ENCODE peak calls at places on chromosomes 7 and 10, in nine cellular contexts. Z, J, V, U, E, D, R, K and W are unnamed samples.

GRCh38 chr10:113007821-113008220 is 57.8 kb downstream of the TCF7L2 start:
- DNase-seq in Z (no peak), J (peak), V (no peak), U (no peak), E (no peak), D (no peak), R (no peak), K (no peak), W (no peak)

GRCh38 chr7:19378340-19378704 is 233.1 kb upstream of the FERD3L start:
- DNase-seq in Z (no peak), J (peak), V (no peak), U (no peak), E (no peak), D (no peak), R (no peak), K (no peak), W (no peak)

GRCh38 chr7:128030999-128031681 is at the start of gene LRRC4:
- DNase-seq in Z (no peak), J (peak), V (peak), U (no peak), E (no peak), D (peak), R (no peak), K (no peak), W (peak)

GRCh38 chr10:77606751-77607150 is 30.9 kb downstream of the KCNMA1 start:
- DNase-seq in Z (no peak), J (no peak), V (no peak), U (no peak), E (no peak), D (no peak), R (no peak), K (no peak), W (no peak)

GRCh38 chr10:4083509-4084003 is 298.5 kb upstream of the KLF6 start:
- DNase-seq in Z (no peak), J (no peak), V (no peak), U (no peak), E (no peak), D (no peak), R (no peak), K (no peak), W (no peak)

GRCh38 chr7:27917119-27917518 is 177.2 kb downstream of the TAX1BP1 start:
- DNase-seq in Z (no peak), J (no peak), V (no peak), U (no peak), E (no peak), D (no peak), R (no peak), K (peak), W (no peak)

GRCh38 chr10:99658622-99659030 is 683 bp upstream of the ENTPD7 start:
- DNase-seq in Z (peak), J (peak), V (no peak), U (no peak), E (peak), D (peak), R (no peak), K (no peak), W (peak)

GRCh38 chr10:119701861-119702260 is 24.0 kb upstream of the INPP5F start:
- DNase-seq in Z (no peak), J (peak), V (no peak), U (no peak), E (no peak), D (peak), R (no peak), K (no peak), W (no peak)

GRCh38 chr10:73992899-73993788 is 4.8 kb upstream of the VCL start:
- DNase-seq in Z (no peak), J (peak), V (no peak), U (no peak), E (no peak), D (no peak), R (peak), K (no peak), W (no peak)

GRCh38 chr7:149727541-149728476 is 45.6 kb downstream of the ZNF467 start:
- DNase-seq in Z (no peak), J (no peak), V (no peak), U (no peak), E (no peak), D (no peak), R (no peak), K (no peak), W (no peak)

GRCh38 chr7:149210551-149210950 is 15.2 kb downstream of the ZNF282 start:
- DNase-seq in Z (no peak), J (no peak), V (no peak), U (no peak), E (no peak), D (no peak), R (no peak), K (no peak), W (no peak)

GRCh38 chr10:75678527-75678926 is 247.1 kb downstream of the LRMDA start:
- DNase-seq in Z (no peak), J (no peak), V (no peak), U (no peak), E (no peak), D (no peak), R (no peak), K (no peak), W (no peak)

GRCh38 chr10:103175580-103176285 is 17.3 kb downstream of the NT5C2 start:
- DNase-seq in Z (no peak), J (no peak), V (no peak), U (no peak), E (no peak), D (no peak), R (no peak), K (no peak), W (no peak)

GRCh38 chr10:123571978-123572377 is 94.2 kb upstream of the GPR26 start:
- DNase-seq in Z (no peak), J (no peak), V (no peak), U (no peak), E (no peak), D (no peak), R (no peak), K (no peak), W (no peak)

GRCh38 chr7:151425670-151426075 is 14.3 kb downstream of the CRYGN start:
- DNase-seq in Z (no peak), J (peak), V (no peak), U (no peak), E (no peak), D (peak), R (no peak), K (no peak), W (no peak)

GRCh38 chr10:131646551-131647525 is 254.0 kb upstream of the PPP2R2D start:
- DNase-seq in Z (no peak), J (no peak), V (no peak), U (no peak), E (no peak), D (no peak), R (no peak), K (no peak), W (no peak)

GRCh38 chr10:124220971-124221355 is 127.6 kb upstream of the CHST15 start:
- DNase-seq in Z (no peak), J (no peak), V (no peak), U (no peak), E (no peak), D (no peak), R (no peak), K (no peak), W (no peak)

GRCh38 chr7:35906191-35906908 is 105.5 kb downstream of the SEPTIN7 start:
- DNase-seq in Z (peak), J (peak), V (peak), U (peak), E (peak), D (peak), R (peak), K (peak), W (peak)

GRCh38 chr10:3028444-3028843 is 38.9 kb upstream of the PFKP start:
- DNase-seq in Z (no peak), J (no peak), V (no peak), U (no peak), E (no peak), D (no peak), R (no peak), K (no peak), W (no peak)